ENCODE peak calls at places on chromosomes 4 and X, in eight cellular contexts. One of them, this sample, is unnamed.

GRCh38 chrX:135522878-135523693 is 2.6 kb downstream of the INTS6L start:
- DNase-seq in transverse colon: no peak
- DNase-seq in uterus: no peak
- DNase-seq in prostate gland: no peak
- DNase-seq in ovary: no peak
- DNase-seq in heart left ventricle: no peak
- DNase-seq in IMR-90: no peak
- DNase-seq in suprapubic skin: no peak
- DNase-seq in this sample: no peak

GRCh38 chr4:86582453-86582852 is 11.7 kb upstream of the PTPN13 start:
- DNase-seq in transverse colon: no peak
- DNase-seq in uterus: no peak
- DNase-seq in prostate gland: no peak
- DNase-seq in ovary: no peak
- DNase-seq in heart left ventricle: no peak
- DNase-seq in IMR-90: no peak
- DNase-seq in suprapubic skin: no peak
- DNase-seq in this sample: peak

GRCh38 chr4:188455353-188455752 is 316.1 kb downstream of the TRIML1 start:
- DNase-seq in transverse colon: no peak
- DNase-seq in uterus: no peak
- DNase-seq in prostate gland: no peak
- DNase-seq in ovary: no peak
- DNase-seq in heart left ventricle: no peak
- DNase-seq in IMR-90: no peak
- DNase-seq in suprapubic skin: no peak
- DNase-seq in this sample: no peak

GRCh38 chr4:103996059-103996458 is 276.3 kb upstream of the TACR3 start:
- DNase-seq in transverse colon: no peak
- DNase-seq in uterus: no peak
- DNase-seq in prostate gland: peak
- DNase-seq in ovary: no peak
- DNase-seq in heart left ventricle: no peak
- DNase-seq in IMR-90: no peak
- DNase-seq in suprapubic skin: no peak
- DNase-seq in this sample: no peak

GRCh38 chrX:134460005-134460860 is at the start of gene HPRT1:
- DNase-seq in transverse colon: peak
- DNase-seq in uterus: peak
- DNase-seq in prostate gland: peak
- DNase-seq in ovary: peak
- DNase-seq in heart left ventricle: peak
- DNase-seq in IMR-90: peak
- DNase-seq in suprapubic skin: peak
- DNase-seq in this sample: peak

GRCh38 chr4:52721968-52722814 is 29.0 kb downstream of the ERVMER34-1 start:
- DNase-seq in transverse colon: peak
- DNase-seq in uterus: peak
- DNase-seq in prostate gland: peak
- DNase-seq in ovary: peak
- DNase-seq in heart left ventricle: peak
- DNase-seq in IMR-90: peak
- DNase-seq in suprapubic skin: peak
- DNase-seq in this sample: peak

GRCh38 chr4:76950052-76950845 is 697 bp downstream of the SEPTIN11 start:
- DNase-seq in transverse colon: peak
- DNase-seq in uterus: peak
- DNase-seq in prostate gland: peak
- DNase-seq in ovary: peak
- DNase-seq in heart left ventricle: peak
- DNase-seq in IMR-90: no peak
- DNase-seq in suprapubic skin: peak
- DNase-seq in this sample: peak

GRCh38 chr4:69649207-69649606 is 3.8 kb downstream of the UGT2A1 start:
- DNase-seq in transverse colon: no peak
- DNase-seq in uterus: no peak
- DNase-seq in prostate gland: no peak
- DNase-seq in ovary: no peak
- DNase-seq in heart left ventricle: no peak
- DNase-seq in IMR-90: no peak
- DNase-seq in suprapubic skin: no peak
- DNase-seq in this sample: no peak

GRCh38 chrX:151174581-151175282 is 1.7 kb upstream of the GPR50 start:
- DNase-seq in transverse colon: no peak
- DNase-seq in uterus: no peak
- DNase-seq in prostate gland: no peak
- DNase-seq in ovary: no peak
- DNase-seq in heart left ventricle: no peak
- DNase-seq in IMR-90: no peak
- DNase-seq in suprapubic skin: no peak
- DNase-seq in this sample: no peak

GRCh38 chr4:122732329-122733026 is at the start of gene BBS12:
- DNase-seq in transverse colon: peak
- DNase-seq in uterus: peak
- DNase-seq in prostate gland: peak
- DNase-seq in ovary: peak
- DNase-seq in heart left ventricle: peak
- DNase-seq in IMR-90: peak
- DNase-seq in suprapubic skin: peak
- DNase-seq in this sample: peak
- TF ChIP-seq POLR2A in transverse colon: peak
- TF ChIP-seq POLR2A in uterus: peak
- TF ChIP-seq POLR2A in prostate gland: no peak
- TF ChIP-seq POLR2A in ovary: peak
- TF ChIP-seq POLR2A in heart left ventricle: peak
- TF ChIP-seq POLR2A in IMR-90: peak
- TF ChIP-seq POLR2A in suprapubic skin: no peak
- TF ChIP-seq POLR2A in this sample: peak

GRCh38 chrX:40158036-40158706 is 60.4 kb upstream of the BCOR start:
- DNase-seq in transverse colon: no peak
- DNase-seq in uterus: peak
- DNase-seq in prostate gland: no peak
- DNase-seq in ovary: peak
- DNase-seq in heart left ventricle: peak
- DNase-seq in IMR-90: peak
- DNase-seq in suprapubic skin: peak
- DNase-seq in this sample: no peak
- TF ChIP-seq POLR2A in transverse colon: no peak
- TF ChIP-seq POLR2A in uterus: peak
- TF ChIP-seq POLR2A in prostate gland: no peak
- TF ChIP-seq POLR2A in ovary: peak
- TF ChIP-seq POLR2A in heart left ventricle: no peak
- TF ChIP-seq POLR2A in IMR-90: no peak
- TF ChIP-seq POLR2A in suprapubic skin: no peak
- TF ChIP-seq POLR2A in this sample: no peak

GRCh38 chr4:174263445-174263736 is 20.1 kb downstream of the FBXO8 start:
- DNase-seq in transverse colon: no peak
- DNase-seq in uterus: no peak
- DNase-seq in prostate gland: no peak
- DNase-seq in ovary: no peak
- DNase-seq in heart left ventricle: no peak
- DNase-seq in IMR-90: no peak
- DNase-seq in suprapubic skin: no peak
- DNase-seq in this sample: no peak
- TF ChIP-seq POLR2A in transverse colon: no peak
- TF ChIP-seq POLR2A in uterus: no peak
- TF ChIP-seq POLR2A in prostate gland: no peak
- TF ChIP-seq POLR2A in ovary: no peak
- TF ChIP-seq POLR2A in heart left ventricle: no peak
- TF ChIP-seq POLR2A in IMR-90: no peak
- TF ChIP-seq POLR2A in suprapubic skin: no peak
- TF ChIP-seq POLR2A in this sample: no peak

DNA sequence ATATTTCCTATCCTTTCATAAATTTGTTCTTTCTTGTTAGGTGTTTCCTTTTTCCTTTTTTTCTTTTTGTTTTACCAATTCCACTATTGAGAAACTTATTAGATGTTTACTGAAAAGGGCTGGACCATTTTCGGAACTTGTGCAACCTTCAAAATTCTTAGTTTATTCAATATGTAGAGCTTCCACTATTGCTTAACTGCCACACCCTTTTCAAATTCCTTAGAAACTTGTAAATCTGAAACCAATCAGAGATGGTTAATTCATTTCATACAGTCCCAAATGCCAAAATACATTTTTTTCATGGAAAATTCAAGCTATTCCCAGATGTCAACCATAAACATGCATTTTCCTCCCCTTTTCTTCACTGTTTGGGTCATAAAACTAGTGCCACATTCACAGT is 66.1 kb upstream of the SLC39A8 start:
- DNase-seq in transverse colon: no peak
- DNase-seq in uterus: no peak
- DNase-seq in prostate gland: no peak
- DNase-seq in ovary: no peak
- DNase-seq in heart left ventricle: no peak
- DNase-seq in IMR-90: no peak
- DNase-seq in suprapubic skin: no peak
- DNase-seq in this sample: no peak
- TF ChIP-seq POLR2A in transverse colon: no peak
- TF ChIP-seq POLR2A in uterus: no peak
- TF ChIP-seq POLR2A in prostate gland: no peak
- TF ChIP-seq POLR2A in ovary: no peak
- TF ChIP-seq POLR2A in heart left ventricle: no peak
- TF ChIP-seq POLR2A in IMR-90: no peak
- TF ChIP-seq POLR2A in suprapubic skin: no peak
- TF ChIP-seq POLR2A in this sample: no peak

DNA sequence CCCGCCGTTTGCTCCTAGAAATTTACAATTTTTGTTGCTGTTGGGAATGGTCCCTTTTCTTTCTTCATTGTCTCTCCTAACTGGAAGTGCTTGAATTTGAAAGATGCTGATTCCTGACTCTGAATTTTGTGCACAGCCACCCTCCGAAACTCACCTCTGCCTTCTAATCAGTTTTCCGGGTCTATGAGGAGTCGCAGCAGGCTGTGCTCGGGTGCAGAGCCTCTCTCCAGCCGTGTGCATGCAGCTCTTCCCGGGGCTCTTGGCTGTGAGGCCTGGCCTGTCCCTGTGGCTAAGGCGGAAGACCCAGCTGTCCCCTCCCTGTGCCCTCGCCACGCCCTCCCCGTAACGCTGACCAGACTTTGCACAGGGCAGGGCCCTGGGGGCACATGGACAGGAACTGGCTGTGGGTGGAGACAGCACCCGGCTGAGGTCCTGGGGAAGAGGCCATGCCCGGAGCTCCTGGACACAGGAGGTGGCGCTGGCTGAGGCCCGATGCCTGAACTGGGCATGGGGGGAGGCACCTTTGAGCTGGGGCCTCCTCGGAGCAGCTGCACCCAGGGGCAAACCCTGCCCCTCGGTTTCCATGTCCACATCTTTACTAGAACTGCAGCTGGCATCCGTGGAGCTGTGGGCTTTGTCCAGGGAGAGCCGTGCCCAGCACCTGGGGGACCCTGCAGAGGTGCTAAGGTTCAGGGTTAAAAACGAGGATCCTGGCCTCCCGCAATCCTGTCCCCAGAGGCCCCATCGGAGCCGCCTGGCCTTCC is 32.6 kb upstream of the SPON2 start:
- DNase-seq in transverse colon: peak
- DNase-seq in uterus: peak
- DNase-seq in prostate gland: no peak
- DNase-seq in ovary: peak
- DNase-seq in heart left ventricle: peak
- DNase-seq in IMR-90: no peak
- DNase-seq in suprapubic skin: peak
- DNase-seq in this sample: peak
- TF ChIP-seq POLR2A in transverse colon: peak
- TF ChIP-seq POLR2A in uterus: no peak
- TF ChIP-seq POLR2A in prostate gland: no peak
- TF ChIP-seq POLR2A in ovary: no peak
- TF ChIP-seq POLR2A in heart left ventricle: no peak
- TF ChIP-seq POLR2A in IMR-90: no peak
- TF ChIP-seq POLR2A in suprapubic skin: no peak
- TF ChIP-seq POLR2A in this sample: no peak

GRCh38 chr4:184269879-184270430 is 52.3 kb upstream of the ENPP6 start:
- DNase-seq in transverse colon: no peak
- DNase-seq in uterus: no peak
- DNase-seq in prostate gland: no peak
- DNase-seq in ovary: no peak
- DNase-seq in heart left ventricle: no peak
- DNase-seq in IMR-90: no peak
- DNase-seq in suprapubic skin: no peak
- DNase-seq in this sample: no peak

GRCh38 chr4:184267673-184268573 is 50.2 kb upstream of the ENPP6 start:
- DNase-seq in transverse colon: peak
- DNase-seq in uterus: no peak
- DNase-seq in prostate gland: no peak
- DNase-seq in ovary: no peak
- DNase-seq in heart left ventricle: peak
- DNase-seq in IMR-90: peak
- DNase-seq in suprapubic skin: no peak
- DNase-seq in this sample: no peak

GRCh38 chr4:184268574-184269160 is 51.0 kb upstream of the ENPP6 start:
- DNase-seq in transverse colon: no peak
- DNase-seq in uterus: no peak
- DNase-seq in prostate gland: no peak
- DNase-seq in ovary: no peak
- DNase-seq in heart left ventricle: no peak
- DNase-seq in IMR-90: no peak
- DNase-seq in suprapubic skin: no peak
- DNase-seq in this sample: no peak

GRCh38 chr4:184265566-184266351 is 48.1 kb upstream of the ENPP6 start:
- DNase-seq in transverse colon: peak
- DNase-seq in uterus: no peak
- DNase-seq in prostate gland: no peak
- DNase-seq in ovary: no peak
- DNase-seq in heart left ventricle: no peak
- DNase-seq in IMR-90: peak
- DNase-seq in suprapubic skin: no peak
- DNase-seq in this sample: no peak

GRCh38 chr4:184267206-184267608 is 49.5 kb upstream of the ENPP6 start:
- DNase-seq in transverse colon: no peak
- DNase-seq in uterus: no peak
- DNase-seq in prostate gland: no peak
- DNase-seq in ovary: no peak
- DNase-seq in heart left ventricle: no peak
- DNase-seq in IMR-90: no peak
- DNase-seq in suprapubic skin: no peak
- DNase-seq in this sample: no peak
- TF ChIP-seq POLR2A in transverse colon: no peak
- TF ChIP-seq POLR2A in uterus: no peak
- TF ChIP-seq POLR2A in prostate gland: no peak
- TF ChIP-seq POLR2A in ovary: no peak
- TF ChIP-seq POLR2A in heart left ventricle: no peak
- TF ChIP-seq POLR2A in IMR-90: no peak
- TF ChIP-seq POLR2A in suprapubic skin: no peak
- TF ChIP-seq POLR2A in this sample: no peak

DNA sequence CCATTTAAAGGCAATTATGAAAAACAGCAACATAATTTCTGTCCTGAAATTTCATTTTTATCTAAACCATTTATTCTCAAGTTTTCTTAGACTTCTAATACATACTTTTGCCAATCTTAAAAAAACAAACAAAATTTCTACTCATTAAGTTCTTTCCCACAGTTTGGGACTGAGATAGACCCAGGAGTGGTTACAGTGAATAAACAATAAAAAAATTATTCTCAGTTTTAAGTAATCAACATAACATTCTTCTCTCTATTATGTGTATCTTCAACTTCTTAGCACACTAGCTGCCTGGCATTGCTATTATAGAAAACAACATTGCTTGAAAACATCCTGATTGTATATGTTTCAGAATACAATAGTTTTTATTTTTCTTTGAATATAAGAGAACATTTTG is 532.8 kb downstream of the IL15 start:
- DNase-seq in transverse colon: no peak
- DNase-seq in uterus: no peak
- DNase-seq in prostate gland: no peak
- DNase-seq in ovary: no peak
- DNase-seq in heart left ventricle: no peak
- DNase-seq in IMR-90: no peak
- DNase-seq in suprapubic skin: no peak
- DNase-seq in this sample: no peak
- TF ChIP-seq POLR2A in transverse colon: no peak
- TF ChIP-seq POLR2A in uterus: no peak
- TF ChIP-seq POLR2A in prostate gland: no peak
- TF ChIP-seq POLR2A in ovary: no peak
- TF ChIP-seq POLR2A in heart left ventricle: no peak
- TF ChIP-seq POLR2A in IMR-90: no peak
- TF ChIP-seq POLR2A in suprapubic skin: no peak
- TF ChIP-seq POLR2A in this sample: no peak

This sample was measured in thyroid gland.